ENCODE peak calls at places on chromosome 10, in nine cellular contexts. C, D, G, F, J, W, T, V and N are unnamed samples.

GRCh38 chr10:91076991-91077548 is 143.4 kb upstream of the PCGF5 start:
- DNase-seq in C (no peak), D (no peak), G (no peak), F (no peak), J (no peak), W (no peak), T (no peak), V (no peak), N (no peak)

GRCh38 chr10:13144814-13145213 is 16.5 kb upstream of the MCM10 start:
- DNase-seq in C (no peak), D (no peak), G (no peak), F (no peak), J (no peak), W (no peak), T (no peak), V (no peak), N (no peak)

GRCh38 chr10:28800144-28800543 is 122.8 kb downstream of the BAMBI start:
- DNase-seq in C (no peak), D (no peak), G (no peak), F (peak), J (no peak), W (no peak), T (no peak), V (no peak), N (no peak)

GRCh38 chr10:28137907-28138880 is 139.3 kb upstream of the ODAD2 start:
- DNase-seq in C (no peak), D (peak), G (no peak), F (no peak), J (peak), W (no peak), T (peak), V (peak), N (peak)

GRCh38 chr10:78147202-78147601 is 113.5 kb downstream of the RPS24 start:
- DNase-seq in C (no peak), D (no peak), G (no peak), F (no peak), J (no peak), W (no peak), T (no peak), V (no peak), N (no peak)

GRCh38 chr10:28684157-28684985 is 7.0 kb downstream of the BAMBI start:
- DNase-seq in C (no peak), D (no peak), G (no peak), F (no peak), J (no peak), W (no peak), T (no peak), V (no peak), N (no peak)

GRCh38 chr10:61943699-61944444 is 42.4 kb downstream of the ARID5B start:
- DNase-seq in C (no peak), D (peak), G (no peak), F (peak), J (peak), W (no peak), T (peak), V (no peak), N (peak)

GRCh38 chr10:132345345-132345744 is 13.4 kb downstream of the LRRC27 start:
- DNase-seq in C (no peak), D (no peak), G (no peak), F (no peak), J (no peak), W (no peak), T (no peak), V (no peak), N (no peak)

GRCh38 chr10:132528064-132528800 is 9.4 kb upstream of the INPP5A start:
- DNase-seq in C (no peak), D (no peak), G (no peak), F (peak), J (no peak), W (no peak), T (no peak), V (no peak), N (no peak)

GRCh38 chr10:119235381-119235780 is 28.0 kb downstream of the GRK5 start:
- DNase-seq in C (no peak), D (no peak), G (no peak), F (peak), J (peak), W (no peak), T (no peak), V (no peak), N (peak)

GRCh38 chr10:126104767-126105166 is 208.4 kb downstream of the FANK1 start:
- DNase-seq in C (no peak), D (no peak), G (no peak), F (peak), J (no peak), W (no peak), T (no peak), V (no peak), N (no peak)

GRCh38 chr10:60911715-60912114 is 32.3 kb downstream of the RHOBTB1 start:
- DNase-seq in C (no peak), D (no peak), G (no peak), F (no peak), J (no peak), W (no peak), T (no peak), V (no peak), N (no peak)

GRCh38 chr10:132432176-132432540 is 35.2 kb downstream of the PWWP2B start:
- DNase-seq in C (no peak), D (no peak), G (no peak), F (no peak), J (no peak), W (no peak), T (no peak), V (no peak), N (no peak)

GRCh38 chr10:102419561-102420442 is 834 bp upstream of the FBXL15 start:
- DNase-seq in C (peak), D (no peak), G (no peak), F (no peak), J (no peak), W (peak), T (peak), V (no peak), N (peak)

GRCh38 chr10:102850025-102850518 is 4.0 kb upstream of the BORCS7 start:
- DNase-seq in C (no peak), D (no peak), G (no peak), F (no peak), J (no peak), W (no peak), T (no peak), V (no peak), N (no peak)

GRCh38 chr10:124647421-124648130 is 96.6 kb downstream of the FAM53B start:
- DNase-seq in C (peak), D (peak), G (no peak), F (peak), J (peak), W (peak), T (peak), V (peak), N (peak)

GRCh38 chr10:117418121-117418520 is 42.9 kb upstream of the PDZD8 start:
- DNase-seq in C (no peak), D (no peak), G (no peak), F (no peak), J (no peak), W (no peak), T (peak), V (no peak), N (no peak)

GRCh38 chr10:125152646-125153368 is 7.6 kb downstream of the CTBP2 start:
- DNase-seq in C (no peak), D (no peak), G (no peak), F (no peak), J (no peak), W (peak), T (no peak), V (no peak), N (no peak)

GRCh38 chr10:59240581-59241183 is 64.2 kb downstream of the PHYHIPL start:
- DNase-seq in C (no peak), D (peak), G (no peak), F (peak), J (peak), W (no peak), T (peak), V (peak), N (peak)

GRCh38 chr10:71696635-71697326 is 22.8 kb downstream of the C10orf105 start:
- DNase-seq in C (peak), D (peak), G (no peak), F (peak), J (peak), W (peak), T (peak), V (no peak), N (peak)

GRCh38 chr10:95517536-95518454 is 43.4 kb downstream of the SORBS1 start:
- DNase-seq in C (no peak), D (peak), G (peak), F (peak), J (peak), W (peak), T (peak), V (no peak), N (peak)

GRCh38 chr10:72248477-72249151 is 25.1 kb upstream of the DDIT4 start:
- DNase-seq in C (peak), D (peak), G (no peak), F (peak), J (peak), W (peak), T (no peak), V (no peak), N (no peak)

GRCh38 chr10:132376394-132376851 is 20.6 kb upstream of the PWWP2B start:
- DNase-seq in C (no peak), D (no peak), G (no peak), F (no peak), J (no peak), W (no peak), T (no peak), V (no peak), N (no peak)

GRCh38 chr10:13139671-13140070 is 21.7 kb upstream of the MCM10 start:
- DNase-seq in C (no peak), D (no peak), G (no peak), F (no peak), J (no peak), W (no peak), T (no peak), V (no peak), N (no peak)

GRCh38 chr10:48363617-48364355 is 57.3 kb downstream of the MAPK8 start:
- DNase-seq in C (no peak), D (peak), G (peak), F (peak), J (peak), W (peak), T (peak), V (peak), N (peak)

GRCh38 chr10:124568858-124569622 is 107.4 kb downstream of the LHPP start:
- DNase-seq in C (no peak), D (no peak), G (no peak), F (no peak), J (no peak), W (no peak), T (no peak), V (no peak), N (no peak)

GRCh38 chr10:101301111-101301731 is 52.7 kb upstream of the BTRC start:
- DNase-seq in C (peak), D (peak), G (no peak), F (peak), J (peak), W (peak), T (peak), V (no peak), N (peak)

GRCh38 chr10:101974091-101974799 is 81.7 kb downstream of the ARMH3 start:
- DNase-seq in C (no peak), D (peak), G (no peak), F (peak), J (peak), W (no peak), T (no peak), V (no peak), N (no peak)

GRCh38 chr10:1643161-1643910 is 94.0 kb downstream of the ADARB2 start:
- DNase-seq in C (no peak), D (no peak), G (no peak), F (no peak), J (peak), W (no peak), T (peak), V (no peak), N (no peak)

GRCh38 chr10:132467464-132468149 is 70.0 kb upstream of the INPP5A start:
- DNase-seq in C (no peak), D (no peak), G (no peak), F (no peak), J (no peak), W (peak), T (no peak), V (no peak), N (no peak)

GRCh38 chr10:30583778-30584415 is 45.7 kb downstream of the LYZL2 start:
- DNase-seq in C (no peak), D (peak), G (peak), F (peak), J (peak), W (peak), T (peak), V (peak), N (peak)

GRCh38 chr10:104937528-104937927 is 296.4 kb downstream of the SORCS3 start:
- DNase-seq in C (no peak), D (no peak), G (peak), F (peak), J (peak), W (peak), T (peak), V (peak), N (peak)